ENCODE peak calls at places on chromosomes 5 and 9, in six cellular contexts. W, K, D, Y, M and X are unnamed samples.

GRCh38 chr5:167284491-167284890 is 1007.0 kb upstream of the WWC1 start:
- DNase-seq in W (no peak), K (no peak), D (peak), Y (no peak), M (peak), X (no peak)

GRCh38 chr9:134170525-134171315 is 6.4 kb upstream of the RNU6ATAC start:
- DNase-seq in W (no peak), K (no peak), D (no peak), Y (no peak), M (no peak), X (no peak)

GRCh38 chr5:73061593-73061992 is 58.8 kb upstream of the TMEM171 start:
- DNase-seq in W (no peak), K (no peak), D (no peak), Y (no peak), M (no peak), X (no peak)

GRCh38 chr9:136681029-136681428 is 6.2 kb downstream of the AGPAT2 start:
- DNase-seq in W (no peak), K (no peak), D (no peak), Y (no peak), M (no peak), X (no peak)

GRCh38 chr5:52134013-52134650 is 653.6 kb upstream of the ITGA1 start:
- DNase-seq in W (no peak), K (no peak), D (no peak), Y (peak), M (no peak), X (no peak)

GRCh38 chr9:7315116-7315515 is 484.5 kb downstream of the DMAC1 start:
- DNase-seq in W (no peak), K (no peak), D (no peak), Y (no peak), M (no peak), X (no peak)

GRCh38 chr9:89422151-89422918 is 75.6 kb downstream of the SEMA4D start:
- DNase-seq in W (no peak), K (peak), D (peak), Y (no peak), M (peak), X (no peak)

GRCh38 chr9:75414367-75415160 is 326.2 kb downstream of the OSTF1 start:
- DNase-seq in W (no peak), K (no peak), D (no peak), Y (no peak), M (no peak), X (no peak)

GRCh38 chr9:112380102-112380581 is at the start of gene HSDL2:
- DNase-seq in W (no peak), K (peak), D (no peak), Y (no peak), M (no peak), X (no peak)

GRCh38 chr9:73104342-73104741 is 47.3 kb upstream of the ANXA1 start:
- DNase-seq in W (no peak), K (no peak), D (no peak), Y (no peak), M (no peak), X (no peak)

GRCh38 chr9:127569819-127570401 is 42.2 kb upstream of the STXBP1 start:
- DNase-seq in W (no peak), K (no peak), D (peak), Y (no peak), M (no peak), X (no peak)

GRCh38 chr9:129624168-129624759 is 1.7 kb upstream of the NTMT1 start:
- DNase-seq in W (no peak), K (peak), D (peak), Y (peak), M (peak), X (no peak)

GRCh38 chr5:73834693-73835092 is 208.7 kb downstream of the ARHGEF28 start:
- DNase-seq in W (no peak), K (no peak), D (no peak), Y (no peak), M (no peak), X (no peak)

GRCh38 chr9:34493972-34494535 is 28.7 kb downstream of the ENHO start:
- DNase-seq in W (peak), K (peak), D (peak), Y (no peak), M (peak), X (no peak)

GRCh38 chr9:136586391-136586790 is 40.5 kb upstream of the NOTCH1 start:
- DNase-seq in W (no peak), K (no peak), D (no peak), Y (no peak), M (no peak), X (no peak)

GRCh38 chr5:73117088-73117755 is 3.2 kb upstream of the TMEM171 start:
- DNase-seq in W (no peak), K (no peak), D (no peak), Y (no peak), M (no peak), X (no peak)

GRCh38 chr9:132804576-132805295 is 73.3 kb downstream of the AK8 start:
- DNase-seq in W (no peak), K (no peak), D (peak), Y (no peak), M (no peak), X (no peak)

GRCh38 chr9:97572892-97573365 is 60.2 kb downstream of the TSTD2 start:
- DNase-seq in W (peak), K (no peak), D (no peak), Y (no peak), M (no peak), X (no peak)

GRCh38 chr5:55603947-55604346 is 69.2 kb upstream of the PLPP1 start:
- DNase-seq in W (peak), K (no peak), D (no peak), Y (no peak), M (peak), X (no peak)

GRCh38 chr9:2686884-2687283 is 30.4 kb upstream of the KCNV2 start:
- DNase-seq in W (no peak), K (no peak), D (no peak), Y (no peak), M (no peak), X (no peak)

GRCh38 chr5:61275841-61276240 is 56.2 kb upstream of the ZSWIM6 start:
- DNase-seq in W (no peak), K (peak), D (peak), Y (no peak), M (peak), X (no peak)

GRCh38 chr5:4020386-4020785 is 424.8 kb downstream of the IRX1 start:
- DNase-seq in W (no peak), K (no peak), D (peak), Y (no peak), M (no peak), X (no peak)

GRCh38 chr5:2462026-2462691 is 289.3 kb downstream of the IRX2 start:
- DNase-seq in W (no peak), K (no peak), D (no peak), Y (no peak), M (no peak), X (no peak)

GRCh38 chr5:138502521-138502920 is 37.2 kb downstream of the EGR1 start:
- DNase-seq in W (no peak), K (no peak), D (no peak), Y (no peak), M (no peak), X (no peak)

GRCh38 chr5:136769900-136770684 is 404.7 kb upstream of the TRPC7 start:
- DNase-seq in W (peak), K (peak), D (peak), Y (peak), M (peak), X (no peak)

GRCh38 chr5:130270786-130271185 is 366.5 kb downstream of the CHSY3 start:
- DNase-seq in W (no peak), K (no peak), D (no peak), Y (no peak), M (no peak), X (no peak)

GRCh38 chr9:135075234-135076142 is 12.0 kb upstream of the OLFM1 start:
- DNase-seq in W (peak), K (no peak), D (no peak), Y (peak), M (no peak), X (no peak)

GRCh38 chr9:129626944-129627297 is 958 bp downstream of the NTMT1 start:
- DNase-seq in W (no peak), K (no peak), D (peak), Y (no peak), M (peak), X (no peak)

GRCh38 chr5:180126716-180127681 is 55.4 kb upstream of the RNF130 start:
- DNase-seq in W (no peak), K (peak), D (no peak), Y (no peak), M (no peak), X (no peak)

GRCh38 chr9:87812375-87813118 is 70.1 kb upstream of the SPATA31E1 start:
- DNase-seq in W (no peak), K (peak), D (peak), Y (no peak), M (peak), X (peak)

GRCh38 chr5:59249726-59250125 is 643.8 kb downstream of the PDE4D start:
- DNase-seq in W (no peak), K (no peak), D (no peak), Y (no peak), M (no peak), X (no peak)

GRCh38 chr5:122656107-122656506 is 118.8 kb upstream of the SNX2 start:
- DNase-seq in W (no peak), K (no peak), D (no peak), Y (no peak), M (peak), X (no peak)

GRCh38 chr5:9898319-9898718 is 268.2 kb upstream of the TAS2R1 start:
- DNase-seq in W (no peak), K (no peak), D (peak), Y (no peak), M (peak), X (no peak)